ENCODE peak calls at places on chromosomes 13 and 19, in ten cellular contexts. I, G, R, J, O, A, F, Z, Q and P are unnamed samples.

GRCh38 chr13:100149389-100149788 is 60.5 kb downstream of the PCCA start:
- DNase-seq in I (no peak), G (no peak), R (no peak), J (no peak), O (no peak), A (no peak), F (no peak), Z (no peak), Q (no peak), P (no peak)

GRCh38 chr19:29550896-29551295 is 25.1 kb downstream of the VSTM2B start:
- DNase-seq in I (no peak), G (no peak), R (no peak), J (no peak), O (peak), A (peak), F (no peak), Z (no peak), Q (no peak), P (no peak)

GRCh38 chr19:48741222-48741999 is 1.0 kb upstream of the RASIP1 start:
- DNase-seq in I (peak), G (peak), R (peak), J (peak), O (peak), A (peak), F (no peak), Z (no peak), Q (no peak), P (peak)

GRCh38 chr19:53771133-53771532 is 53.0 kb downstream of the NLRP12 start:
- DNase-seq in I (no peak), G (no peak), R (no peak), J (no peak), O (no peak), A (no peak), F (no peak), Z (no peak), Q (no peak), P (no peak)

GRCh38 chr13:66967825-66968597 is 262.1 kb downstream of the PCDH9 start:
- DNase-seq in I (no peak), G (no peak), R (no peak), J (no peak), O (no peak), A (no peak), F (peak), Z (no peak), Q (no peak), P (no peak)

GRCh38 chr13:87671824-87672603 is 843 bp downstream of the SLITRK5 start:
- DNase-seq in I (no peak), G (no peak), R (no peak), J (no peak), O (peak), A (no peak), F (no peak), Z (no peak), Q (no peak), P (peak)

GRCh38 chr13:51849145-51850101 is 4.4 kb upstream of the TMEM272 start:
- DNase-seq in I (peak), G (no peak), R (peak), J (peak), O (no peak), A (no peak), F (peak), Z (no peak), Q (peak), P (no peak)

GRCh38 chr13:75881109-75881775 is 245.1 kb downstream of the LMO7 start:
- DNase-seq in I (no peak), G (no peak), R (no peak), J (no peak), O (no peak), A (no peak), F (peak), Z (no peak), Q (no peak), P (no peak)

GRCh38 chr19:46878613-46879375 is 18.0 kb downstream of the ARHGAP35 start:
- DNase-seq in I (no peak), G (no peak), R (no peak), J (no peak), O (no peak), A (no peak), F (peak), Z (no peak), Q (no peak), P (no peak)

GRCh38 chr13:51834581-51835158 is 10.3 kb downstream of the TMEM272 start:
- DNase-seq in I (no peak), G (no peak), R (no peak), J (no peak), O (no peak), A (no peak), F (no peak), Z (no peak), Q (no peak), P (no peak)

GRCh38 chr19:3494051-3494450 is 6.4 kb downstream of the DOHH start:
- DNase-seq in I (no peak), G (no peak), R (no peak), J (peak), O (peak), A (peak), F (no peak), Z (no peak), Q (peak), P (no peak)

GRCh38 chr19:39195755-39196154 is 1.0 kb upstream of the NCCRP1 start:
- DNase-seq in I (no peak), G (no peak), R (peak), J (no peak), O (no peak), A (peak), F (no peak), Z (no peak), Q (no peak), P (no peak)

GRCh38 chr13:109162248-109163051 is 533.0 kb downstream of the MYO16 start:
- DNase-seq in I (no peak), G (no peak), R (no peak), J (no peak), O (no peak), A (no peak), F (no peak), Z (no peak), Q (peak), P (no peak)

GRCh38 chr13:112346173-112346898 is 29.8 kb upstream of the SPACA7 start:
- DNase-seq in I (no peak), G (no peak), R (peak), J (no peak), O (no peak), A (no peak), F (no peak), Z (no peak), Q (no peak), P (no peak)

GRCh38 chr13:106393776-106394175 is 141.7 kb downstream of the EFNB2 start:
- DNase-seq in I (no peak), G (no peak), R (no peak), J (no peak), O (no peak), A (no peak), F (peak), Z (no peak), Q (no peak), P (no peak)

GRCh38 chr19:18794029-18794313 is 2.9 kb upstream of the COMP start:
- DNase-seq in I (no peak), G (no peak), R (no peak), J (no peak), O (no peak), A (no peak), F (no peak), Z (no peak), Q (no peak), P (no peak)

GRCh38 chr19:18966304-18966703 is 25.3 kb upstream of the HOMER3 start:
- DNase-seq in I (no peak), G (no peak), R (no peak), J (no peak), O (no peak), A (no peak), F (no peak), Z (no peak), Q (no peak), P (no peak)

GRCh38 chr13:68439821-68440220 is 1209.7 kb upstream of the PCDH9 start:
- DNase-seq in I (no peak), G (no peak), R (no peak), J (no peak), O (no peak), A (no peak), F (no peak), Z (no peak), Q (no peak), P (no peak)

GRCh38 chr13:52736891-52737290 is 2.7 kb downstream of the CNMD start:
- DNase-seq in I (no peak), G (no peak), R (no peak), J (no peak), O (no peak), A (no peak), F (no peak), Z (no peak), Q (no peak), P (no peak)

GRCh38 chr19:19433666-19434213 is 28.3 kb downstream of the GATAD2A start:
- DNase-seq in I (no peak), G (no peak), R (no peak), J (no peak), O (no peak), A (no peak), F (no peak), Z (no peak), Q (no peak), P (no peak)

GRCh38 chr19:46447824-46448223 is 19.1 kb upstream of the PNMA8C start:
- DNase-seq in I (no peak), G (no peak), R (no peak), J (no peak), O (no peak), A (no peak), F (no peak), Z (no peak), Q (no peak), P (no peak)

GRCh38 chr13:44989941-44990340 is 603 bp downstream of the GPALPP1 start:
- DNase-seq in I (peak), G (no peak), R (no peak), J (no peak), O (no peak), A (no peak), F (no peak), Z (no peak), Q (peak), P (no peak)

GRCh38 chr19:7617735-7618134 is 11.6 kb downstream of the XAB2 start:
- DNase-seq in I (no peak), G (no peak), R (no peak), J (no peak), O (no peak), A (no peak), F (no peak), Z (no peak), Q (no peak), P (no peak)

GRCh38 chr19:804419-805160 is 7.3 kb downstream of the PTBP1 start:
- DNase-seq in I (no peak), G (no peak), R (no peak), J (no peak), O (no peak), A (no peak), F (no peak), Z (no peak), Q (no peak), P (peak)

GRCh38 chr13:49585220-49586157 is at the start of gene RCBTB1:
- DNase-seq in I (peak), G (peak), R (peak), J (peak), O (peak), A (peak), F (peak), Z (peak), Q (peak), P (peak)
- TF ChIP-seq POLR2A in I (peak), G (peak), R (peak), J (no peak), O (no peak), A (no peak), F (no peak), Z (peak), Q (peak), P (peak)

GRCh38 chr19:12913871-12914690 is 5.0 kb downstream of the SYCE2 start:
- DNase-seq in I (no peak), G (no peak), R (peak), J (no peak), O (no peak), A (no peak), F (no peak), Z (no peak), Q (peak), P (no peak)
- TF ChIP-seq POLR2A in I (no peak), G (no peak), R (no peak), J (no peak), O (no peak), A (no peak), F (no peak), Z (no peak), Q (peak), P (no peak)

DNA sequence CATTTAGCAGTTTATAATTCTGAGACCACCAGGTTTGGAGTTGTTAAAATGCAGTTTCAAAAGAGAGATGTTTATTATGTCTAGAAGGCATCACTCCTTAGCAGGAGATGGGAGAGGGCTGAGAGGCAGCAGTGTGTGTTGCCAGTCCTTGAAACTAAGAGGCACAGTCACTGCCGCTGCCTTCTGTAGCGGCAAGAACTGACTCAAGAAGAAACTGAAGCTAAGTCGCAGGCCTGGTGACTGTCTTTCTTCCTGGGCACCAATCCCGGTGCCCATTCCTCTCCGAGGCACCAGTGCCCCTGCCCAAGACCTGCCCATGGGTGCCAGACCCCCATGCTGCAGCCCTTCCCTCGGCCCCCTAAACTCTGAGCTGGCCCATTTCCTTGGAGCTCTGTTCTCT is 20.1 kb downstream of the N4BP2L1 start:
- DNase-seq in I (no peak), G (no peak), R (no peak), J (no peak), O (no peak), A (no peak), F (no peak), Z (no peak), Q (no peak), P (no peak)
- TF ChIP-seq POLR2A in I (no peak), G (no peak), R (no peak), J (no peak), O (no peak), A (no peak), F (no peak), Z (no peak), Q (no peak), P (no peak)

DNA sequence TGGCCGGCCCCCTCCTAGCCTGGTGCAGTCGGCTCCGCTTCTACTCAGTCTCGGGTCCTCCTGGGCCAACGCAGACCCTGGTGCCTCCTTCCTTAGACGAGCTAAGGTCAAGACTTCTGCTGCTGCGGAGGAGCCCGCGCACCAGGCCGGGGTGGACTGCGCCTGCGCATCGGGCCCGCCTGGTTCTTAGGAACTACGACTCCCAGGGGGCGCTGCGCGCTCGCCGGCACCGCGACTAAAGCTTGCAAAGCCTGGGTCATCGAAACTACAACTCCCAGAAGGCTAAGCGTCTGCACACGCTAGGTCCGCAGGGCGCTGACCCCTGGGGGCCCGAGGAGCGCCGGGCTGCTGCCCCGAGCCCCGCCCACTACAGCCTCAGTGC is at the start of gene ZNF835:
- DNase-seq in I (peak), G (peak), R (peak), J (peak), O (peak), A (peak), F (no peak), Z (peak), Q (peak), P (peak)
- TF ChIP-seq POLR2A in I (no peak), G (no peak), R (peak), J (no peak), O (no peak), A (no peak), F (no peak), Z (no peak), Q (no peak), P (no peak)

GRCh38 chr13:110922506-110922905 is 7.6 kb upstream of the ANKRD10 start:
- DNase-seq in I (no peak), G (no peak), R (no peak), J (no peak), O (no peak), A (no peak), F (no peak), Z (no peak), Q (no peak), P (no peak)

GRCh38 chr13:110923777-110924638 is 9.1 kb upstream of the ANKRD10 start:
- DNase-seq in I (no peak), G (no peak), R (no peak), J (no peak), O (no peak), A (no peak), F (no peak), Z (no peak), Q (no peak), P (no peak)

GRCh38 chr13:110925023-110925608 is 10.2 kb upstream of the ANKRD10 start:
- DNase-seq in I (peak), G (no peak), R (no peak), J (no peak), O (no peak), A (no peak), F (no peak), Z (no peak), Q (no peak), P (no peak)

GRCh38 chr13:110923086-110923485 is 8.2 kb upstream of the ANKRD10 start:
- DNase-seq in I (no peak), G (no peak), R (no peak), J (no peak), O (no peak), A (no peak), F (no peak), Z (no peak), Q (no peak), P (no peak)

DNA sequence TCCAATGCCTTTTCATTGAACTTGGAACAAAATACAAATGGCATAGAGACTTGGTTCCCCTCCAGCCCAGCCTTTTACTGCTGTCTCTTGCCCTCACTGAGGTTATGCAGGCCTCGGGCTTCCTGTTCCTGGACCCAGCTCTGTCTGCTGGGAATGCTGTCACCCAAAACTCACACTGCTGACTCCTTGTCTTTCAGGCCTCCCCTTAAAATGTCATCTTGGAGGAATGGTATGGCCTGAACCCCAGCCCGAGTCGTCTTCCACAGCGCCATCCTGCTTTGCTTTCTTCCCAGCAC is 9.7 kb upstream of the ANKRD10 start:
- DNase-seq in I (no peak), G (no peak), R (no peak), J (no peak), O (no peak), A (no peak), F (no peak), Z (no peak), Q (no peak), P (no peak)
- TF ChIP-seq POLR2A in I (no peak), G (no peak), R (no peak), J (no peak), O (no peak), A (no peak), F (no peak), Z (no peak), Q (no peak), P (no peak)

DNA sequence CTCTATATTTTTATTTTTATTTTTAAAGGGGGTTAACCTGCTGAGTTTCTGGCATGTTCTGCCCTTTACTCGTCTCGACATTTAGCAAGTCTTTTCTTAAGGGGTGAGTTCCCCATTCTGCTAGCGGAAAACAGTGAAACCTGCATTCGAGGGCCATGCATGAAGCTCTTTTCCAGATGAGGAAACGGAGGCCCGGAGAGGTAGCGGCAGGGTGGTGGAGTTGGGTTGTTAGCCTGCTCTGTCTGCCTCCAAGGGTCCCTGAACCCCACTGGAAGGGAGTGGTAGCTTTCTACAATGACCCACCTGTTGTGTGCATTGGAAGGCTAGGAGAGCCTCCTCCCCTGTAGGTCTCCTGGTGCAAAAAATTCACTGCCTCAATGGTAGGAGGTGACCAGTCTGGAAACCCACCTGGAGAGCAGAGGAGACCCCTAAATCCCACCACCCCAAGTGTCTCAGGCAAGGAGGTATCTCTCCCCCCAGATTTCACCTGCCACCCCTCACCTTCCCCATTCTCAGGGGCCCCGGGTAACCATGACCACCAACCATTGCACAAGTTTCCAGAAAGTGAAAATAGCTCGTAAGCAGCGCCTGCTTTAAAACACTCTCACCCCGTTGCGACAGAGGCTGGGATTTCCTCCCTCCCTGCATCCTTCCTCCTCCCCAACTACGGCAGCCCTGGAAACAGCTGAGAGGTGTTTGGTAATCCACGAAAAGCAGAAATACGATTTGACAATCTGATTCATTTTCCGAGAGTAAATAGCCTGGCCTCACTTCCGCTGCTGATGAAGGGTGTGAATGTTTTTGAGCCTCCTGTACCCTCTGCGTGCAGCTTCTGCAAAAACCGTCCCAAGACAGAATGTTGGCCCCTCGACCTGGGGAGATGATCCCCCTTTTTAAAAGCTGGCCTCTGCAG is 3.5 kb downstream of the KLF2 start:
- DNase-seq in I (no peak), G (peak), R (peak), J (peak), O (peak), A (peak), F (peak), Z (peak), Q (no peak), P (peak)
- TF ChIP-seq POLR2A in I (no peak), G (no peak), R (no peak), J (no peak), O (no peak), A (no peak), F (peak), Z (no peak), Q (no peak), P (no peak)